ENCODE peak calls at places on chromosome 1, in six cellular contexts. One of them, this sample, is unnamed.

GRCh38 chr1:203905275-203905674 is 43.9 kb downstream of the SNRPE start:
- DNase-seq in psoas muscle: no peak
- DNase-seq in DND-41: no peak
- DNase-seq in epithelial cell of esophagus: no peak
- DNase-seq in heart right ventricle: no peak
- DNase-seq in HFF-Myc: no peak
- DNase-seq in this sample: no peak

GRCh38 chr1:16128338-16128741 is 27.5 kb downstream of the EPHA2 start:
- DNase-seq in psoas muscle: peak; percentile 53
- DNase-seq in DND-41: no peak
- DNase-seq in epithelial cell of esophagus: no peak
- DNase-seq in heart right ventricle: peak; percentile 70
- DNase-seq in HFF-Myc: no peak
- DNase-seq in this sample: no peak

GRCh38 chr1:244006961-244007360 is 44.1 kb upstream of the ZBTB18 start:
- DNase-seq in psoas muscle: no peak
- DNase-seq in DND-41: no peak
- DNase-seq in epithelial cell of esophagus: no peak
- DNase-seq in heart right ventricle: no peak
- DNase-seq in HFF-Myc: no peak
- DNase-seq in this sample: no peak

GRCh38 chr1:247430430-247430829 is 14.5 kb downstream of the NLRP3 start:
- DNase-seq in psoas muscle: no peak
- DNase-seq in DND-41: no peak
- DNase-seq in epithelial cell of esophagus: no peak
- DNase-seq in heart right ventricle: no peak
- DNase-seq in HFF-Myc: no peak
- DNase-seq in this sample: no peak

GRCh38 chr1:220325306-220325995 is 53.2 kb upstream of the RAB3GAP2 start:
- DNase-seq in psoas muscle: no peak
- DNase-seq in DND-41: peak; percentile 17
- DNase-seq in epithelial cell of esophagus: peak; percentile 56
- DNase-seq in heart right ventricle: no peak
- DNase-seq in HFF-Myc: no peak
- DNase-seq in this sample: no peak

GRCh38 chr1:2177541-2177940 is 17.0 kb downstream of the FAAP20 start:
- DNase-seq in psoas muscle: no peak
- DNase-seq in DND-41: no peak
- DNase-seq in epithelial cell of esophagus: no peak
- DNase-seq in heart right ventricle: no peak
- DNase-seq in HFF-Myc: no peak
- DNase-seq in this sample: no peak

GRCh38 chr1:20212685-20213331 is 26.5 kb upstream of the PLA2G2C start:
- DNase-seq in psoas muscle: peak; percentile 81
- DNase-seq in DND-41: peak; percentile 41
- DNase-seq in epithelial cell of esophagus: peak; percentile 63
- DNase-seq in heart right ventricle: peak; percentile 50
- DNase-seq in HFF-Myc: no peak
- DNase-seq in this sample: peak; percentile 65

GRCh38 chr1:168454211-168454815 is 89.5 kb downstream of the XCL2 start:
- DNase-seq in psoas muscle: no peak
- DNase-seq in DND-41: no peak
- DNase-seq in epithelial cell of esophagus: peak; percentile 64
- DNase-seq in heart right ventricle: no peak
- DNase-seq in HFF-Myc: no peak
- DNase-seq in this sample: no peak

GRCh38 chr1:196078691-196079090 is 529.5 kb downstream of the KCNT2 start:
- DNase-seq in psoas muscle: no peak
- DNase-seq in DND-41: no peak
- DNase-seq in epithelial cell of esophagus: peak; percentile 64
- DNase-seq in heart right ventricle: no peak
- DNase-seq in HFF-Myc: no peak
- DNase-seq in this sample: no peak

GRCh38 chr1:93573940-93574469 is 107.6 kb downstream of the BCAR3 start:
- DNase-seq in psoas muscle: no peak
- DNase-seq in DND-41: no peak
- DNase-seq in epithelial cell of esophagus: no peak
- DNase-seq in heart right ventricle: no peak
- DNase-seq in HFF-Myc: no peak
- DNase-seq in this sample: no peak

GRCh38 chr1:28148880-28149195 is 27.7 kb downstream of the PTAFR start:
- DNase-seq in psoas muscle: no peak
- DNase-seq in DND-41: no peak
- DNase-seq in epithelial cell of esophagus: no peak
- DNase-seq in heart right ventricle: no peak
- DNase-seq in HFF-Myc: no peak
- DNase-seq in this sample: no peak

GRCh38 chr1:78236711-78237110 is 190.9 kb downstream of the GIPC2 start:
- DNase-seq in psoas muscle: no peak
- DNase-seq in DND-41: no peak
- DNase-seq in epithelial cell of esophagus: peak; percentile 44
- DNase-seq in heart right ventricle: no peak
- DNase-seq in HFF-Myc: no peak
- DNase-seq in this sample: no peak

GRCh38 chr1:205616563-205617293 is 15.1 kb downstream of the ELK4 start:
- DNase-seq in psoas muscle: no peak
- DNase-seq in DND-41: no peak
- DNase-seq in epithelial cell of esophagus: peak; percentile 80
- DNase-seq in heart right ventricle: no peak
- DNase-seq in HFF-Myc: no peak
- DNase-seq in this sample: no peak

GRCh38 chr1:213326666-213327317 is 275.8 kb downstream of the RPS6KC1 start:
- DNase-seq in psoas muscle: no peak
- DNase-seq in DND-41: no peak
- DNase-seq in epithelial cell of esophagus: peak; percentile 36
- DNase-seq in heart right ventricle: peak; percentile 28
- DNase-seq in HFF-Myc: no peak
- DNase-seq in this sample: no peak

GRCh38 chr1:164760585-164760968 is 201.6 kb downstream of the PBX1 start:
- DNase-seq in psoas muscle: no peak
- DNase-seq in DND-41: no peak
- DNase-seq in epithelial cell of esophagus: no peak
- DNase-seq in heart right ventricle: no peak
- DNase-seq in HFF-Myc: no peak
- DNase-seq in this sample: no peak

GRCh38 chr1:1510912-1511532 is 940 bp upstream of the ATAD3A start:
- DNase-seq in psoas muscle: no peak
- DNase-seq in DND-41: no peak
- DNase-seq in epithelial cell of esophagus: peak; percentile 35
- DNase-seq in heart right ventricle: no peak
- DNase-seq in HFF-Myc: no peak
- DNase-seq in this sample: no peak

GRCh38 chr1:168373869-168374268 is 93.2 kb downstream of the TBX19 start:
- DNase-seq in psoas muscle: no peak
- DNase-seq in DND-41: no peak
- DNase-seq in epithelial cell of esophagus: peak; percentile 36
- DNase-seq in heart right ventricle: no peak
- DNase-seq in HFF-Myc: no peak
- DNase-seq in this sample: no peak

GRCh38 chr1:24536391-24536840 is 19.5 kb upstream of the NCMAP start:
- DNase-seq in psoas muscle: no peak
- DNase-seq in DND-41: peak; percentile 17
- DNase-seq in epithelial cell of esophagus: peak; percentile 11
- DNase-seq in heart right ventricle: no peak
- DNase-seq in HFF-Myc: peak; percentile 5
- DNase-seq in this sample: peak; percentile 52

GRCh38 chr1:15736666-15737229 is 690 bp downstream of the SLC25A34 start:
- DNase-seq in psoas muscle: peak; percentile 58
- DNase-seq in DND-41: no peak
- DNase-seq in epithelial cell of esophagus: no peak
- DNase-seq in heart right ventricle: no peak
- DNase-seq in HFF-Myc: no peak
- DNase-seq in this sample: no peak

GRCh38 chr1:36836196-36836883 is 198.0 kb downstream of the GRIK3 start:
- DNase-seq in psoas muscle: peak; percentile 47
- DNase-seq in DND-41: no peak
- DNase-seq in epithelial cell of esophagus: no peak
- DNase-seq in heart right ventricle: no peak
- DNase-seq in HFF-Myc: no peak
- DNase-seq in this sample: no peak

GRCh38 chr1:234881893-234882771 is 246.5 kb downstream of the TOMM20 start:
- DNase-seq in psoas muscle: no peak
- DNase-seq in DND-41: no peak
- DNase-seq in epithelial cell of esophagus: no peak
- DNase-seq in heart right ventricle: no peak
- DNase-seq in HFF-Myc: no peak
- DNase-seq in this sample: peak; percentile 61

GRCh38 chr1:34858901-34859441 is 578 bp downstream of the SMIM12 start:
- DNase-seq in psoas muscle: peak; percentile 64
- DNase-seq in DND-41: peak; percentile 8
- DNase-seq in epithelial cell of esophagus: peak; percentile 4
- DNase-seq in heart right ventricle: no peak
- DNase-seq in HFF-Myc: no peak
- DNase-seq in this sample: no peak

GRCh38 chr1:69702085-69702484 is 134.4 kb downstream of the LRRC7 start:
- DNase-seq in psoas muscle: no peak
- DNase-seq in DND-41: no peak
- DNase-seq in epithelial cell of esophagus: peak; percentile 82
- DNase-seq in heart right ventricle: no peak
- DNase-seq in HFF-Myc: no peak
- DNase-seq in this sample: no peak

GRCh38 chr1:52102336-52103013 is 39.4 kb upstream of the ZFYVE9 start:
- DNase-seq in psoas muscle: no peak
- DNase-seq in DND-41: no peak
- DNase-seq in epithelial cell of esophagus: no peak
- DNase-seq in heart right ventricle: no peak
- DNase-seq in HFF-Myc: no peak
- DNase-seq in this sample: peak; percentile 11
- H3K4me3 ChIP-seq in psoas muscle: no peak overlapping the region
- H3K4me3 ChIP-seq in DND-41: no peak overlapping the region
- H3K4me3 ChIP-seq in epithelial cell of esophagus: no peak overlapping the region
- H3K4me3 ChIP-seq in heart right ventricle: no peak overlapping the region
- H3K4me3 ChIP-seq in HFF-Myc: no peak overlapping the region
- H3K4me3 ChIP-seq in this sample: no peak overlapping the region

GRCh38 chr1:63624911-63625310 is 31.7 kb downstream of the PGM1 start:
- DNase-seq in psoas muscle: no peak
- DNase-seq in DND-41: no peak
- DNase-seq in epithelial cell of esophagus: no peak
- DNase-seq in heart right ventricle: no peak
- DNase-seq in HFF-Myc: no peak
- DNase-seq in this sample: no peak
- TF ChIP-seq CTCF in psoas muscle: peak; percentile 21
- TF ChIP-seq CTCF in DND-41: no peak
- TF ChIP-seq CTCF in epithelial cell of esophagus: peak; percentile 28
- TF ChIP-seq CTCF in heart right ventricle: no peak
- TF ChIP-seq CTCF in HFF-Myc: no peak
- TF ChIP-seq CTCF in this sample: no peak

GRCh38 chr1:154891452-154891851 is 21.4 kb upstream of the KCNN3 start:
- DNase-seq in psoas muscle: no peak
- DNase-seq in DND-41: no peak
- DNase-seq in epithelial cell of esophagus: no peak
- DNase-seq in heart right ventricle: no peak
- DNase-seq in HFF-Myc: no peak
- DNase-seq in this sample: no peak
- H3K4me3 ChIP-seq in psoas muscle: no peak overlapping the region
- H3K4me3 ChIP-seq in DND-41: no peak overlapping the region
- H3K4me3 ChIP-seq in epithelial cell of esophagus: no peak overlapping the region
- H3K4me3 ChIP-seq in heart right ventricle: no peak overlapping the region
- H3K4me3 ChIP-seq in HFF-Myc: no peak overlapping the region
- H3K4me3 ChIP-seq in this sample: no peak overlapping the region

DNA sequence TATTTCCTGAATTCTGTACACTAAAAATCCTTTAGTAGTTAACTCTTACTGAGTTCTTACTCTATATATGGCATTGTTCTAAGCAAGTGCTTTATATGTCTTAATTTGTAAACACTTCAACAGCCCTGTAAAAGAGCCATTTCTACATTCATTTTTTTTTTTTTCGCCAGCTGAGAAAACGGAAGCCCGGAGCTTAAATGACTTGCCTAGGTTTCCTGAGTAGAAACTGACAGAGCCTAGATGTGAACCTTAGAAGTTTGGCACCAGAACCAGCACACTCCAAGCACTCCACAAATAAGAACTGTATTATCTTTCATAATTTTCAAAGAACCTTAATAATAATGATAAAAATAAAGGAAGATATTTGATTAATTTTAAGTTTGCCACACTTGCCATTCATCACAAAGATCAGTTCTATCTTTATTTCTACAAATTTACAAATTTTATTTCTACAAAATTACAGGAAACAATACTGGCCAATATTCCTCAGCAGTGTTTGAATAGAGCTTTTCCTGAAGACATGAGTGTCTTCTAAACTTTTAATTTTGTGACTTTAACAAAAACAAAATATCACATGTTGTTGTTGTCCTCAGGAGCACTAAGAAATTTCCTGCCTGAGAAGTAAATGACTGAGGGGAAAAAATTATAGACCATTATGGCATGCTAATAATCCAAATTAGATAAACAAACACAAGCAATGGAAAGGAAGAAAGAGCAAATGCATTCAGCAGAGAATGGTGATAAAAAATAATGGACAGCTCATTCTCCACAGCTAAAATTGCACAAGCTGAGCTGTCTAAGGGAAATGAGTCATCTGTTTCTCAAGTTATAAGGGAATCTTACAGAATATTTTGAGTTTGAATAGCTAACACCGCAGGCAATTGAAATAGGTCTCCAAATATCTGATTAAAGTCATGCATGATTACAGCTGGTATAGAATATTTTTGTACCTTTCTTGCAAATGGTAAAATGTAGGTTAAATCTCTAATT is 71.2 kb downstream of the DPYD start:
- DNase-seq in psoas muscle: no peak
- DNase-seq in DND-41: no peak
- DNase-seq in epithelial cell of esophagus: peak; percentile 86
- DNase-seq in heart right ventricle: no peak
- DNase-seq in HFF-Myc: peak; percentile 59
- DNase-seq in this sample: no peak
- TF ChIP-seq CTCF in psoas muscle: no peak
- TF ChIP-seq CTCF in DND-41: no peak
- TF ChIP-seq CTCF in epithelial cell of esophagus: no peak
- TF ChIP-seq CTCF in heart right ventricle: no peak
- TF ChIP-seq CTCF in HFF-Myc: no peak
- TF ChIP-seq CTCF in this sample: no peak

DNA sequence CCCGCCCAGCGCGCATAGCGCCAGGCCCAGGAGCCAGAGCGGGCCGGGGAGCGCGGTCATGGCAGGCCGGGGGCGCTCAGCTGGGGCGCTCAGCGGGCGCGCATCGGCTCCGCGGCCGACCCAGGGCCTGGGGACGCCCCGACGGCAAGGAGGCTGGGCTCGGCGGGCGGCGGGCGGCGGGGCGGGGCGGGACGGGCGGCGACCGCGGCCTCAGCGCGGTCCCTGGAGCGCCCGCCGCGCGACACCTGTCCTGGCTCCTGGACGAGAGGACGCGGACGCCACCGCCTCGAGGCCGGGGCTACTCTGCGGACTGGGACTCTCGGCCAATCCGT is 273 bp downstream of the BMP8B start:
- DNase-seq in psoas muscle: no peak
- DNase-seq in DND-41: no peak
- DNase-seq in epithelial cell of esophagus: no peak
- DNase-seq in heart right ventricle: no peak
- DNase-seq in HFF-Myc: no peak
- DNase-seq in this sample: no peak
- H3K4me3 ChIP-seq in psoas muscle: peak overlapping the region; percentile 56
- H3K4me3 ChIP-seq in DND-41: no peak overlapping the region
- H3K4me3 ChIP-seq in epithelial cell of esophagus: peak overlapping the region; percentile 26
- H3K4me3 ChIP-seq in heart right ventricle: peak overlapping the region; percentile 42
- H3K4me3 ChIP-seq in HFF-Myc: peak overlapping the region; percentile 15
- H3K4me3 ChIP-seq in this sample: peak overlapping the region; percentile 60

GRCh38 chr1:225777583-225778411 is at the start of gene SRP9:
- DNase-seq in psoas muscle: peak; percentile 100
- DNase-seq in DND-41: peak; percentile 99
- DNase-seq in epithelial cell of esophagus: peak; percentile 99
- DNase-seq in heart right ventricle: peak; percentile 99
- DNase-seq in HFF-Myc: peak; percentile 95
- DNase-seq in this sample: peak; percentile 98
- TF ChIP-seq CTCF in psoas muscle: peak; percentile 82
- TF ChIP-seq CTCF in DND-41: peak; percentile 95
- TF ChIP-seq CTCF in epithelial cell of esophagus: peak; percentile 82
- TF ChIP-seq CTCF in heart right ventricle: peak; percentile 87
- TF ChIP-seq CTCF in HFF-Myc: peak; percentile 84
- TF ChIP-seq CTCF in this sample: peak; percentile 94